ENCODE peak calls at places on chromosomes 12 and 14, in seven cellular contexts. I is H1, Q is IMR-90, S is mesenchymal stem cell, K is trophoblast cell, M is mesendoderm, P is H9. L is an unnamed sample. For H3K79me1, the result is how much of the 10 kb centered on the place peaks cover.

GRCh38 chr12:127280393-127281275 is 986.3 kb upstream of the TMEM132C start:
- DNase-seq in I (peak), Q (no peak), S (peak), K (no peak), M (peak), P (peak), L (peak)

GRCh38 chr14:51342226-51342625 is 102.2 kb downstream of the TMX1 start:
- DNase-seq in I (no peak), Q (peak), S (peak), K (no peak), M (no peak), P (no peak), L (no peak)

GRCh38 chr14:68510201-68510600 is 282.7 kb downstream of the ZFP36L1 start:
- DNase-seq in I (no peak), Q (peak), S (peak), K (no peak), M (no peak), P (no peak), L (no peak)

GRCh38 chr12:3892631-3893030 is 19.4 kb upstream of the PARP11 start:
- DNase-seq in I (no peak), Q (no peak), S (no peak), K (no peak), M (no peak), P (no peak), L (no peak)

GRCh38 chr12:31773223-31773750 is 44.5 kb upstream of the AMN1 start:
- DNase-seq in I (no peak), Q (no peak), S (peak), K (no peak), M (peak), P (no peak), L (no peak)

GRCh38 chr14:30808576-30808975 is 65.8 kb upstream of the COCH start:
- DNase-seq in I (no peak), Q (no peak), S (no peak), K (no peak), M (no peak), P (no peak), L (no peak)

GRCh38 chr14:76023757-76024156 is 38.2 kb downstream of the IFT43 start:
- DNase-seq in I (no peak), Q (no peak), S (no peak), K (no peak), M (no peak), P (no peak), L (no peak)

GRCh38 chr14:52618602-52619001 is 66.0 kb downstream of the GPR137C start:
- DNase-seq in I (no peak), Q (no peak), S (no peak), K (no peak), M (no peak), P (no peak), L (no peak)

GRCh38 chr12:75883241-75883640 is 148.3 kb downstream of the PHLDA1 start:
- DNase-seq in I (no peak), Q (no peak), S (no peak), K (no peak), M (no peak), P (no peak), L (no peak)

GRCh38 chr14:32075636-32076277 is 1.3 kb upstream of the ARHGAP5 start:
- DNase-seq in I (no peak), Q (peak), S (peak), K (no peak), M (peak), P (no peak), L (peak)

GRCh38 chr14:65255583-65256443 is 153.5 kb upstream of the MAX start:
- DNase-seq in I (peak), Q (no peak), S (peak), K (peak), M (peak), P (peak), L (no peak)

GRCh38 chr12:53324113-53324778 is 2.8 kb upstream of the AAAS start:
- DNase-seq in I (peak), Q (no peak), S (peak), K (no peak), M (no peak), P (peak), L (no peak)

GRCh38 chr12:40802656-40803055 is 110.4 kb downstream of the CNTN1 start:
- DNase-seq in I (no peak), Q (no peak), S (no peak), K (no peak), M (no peak), P (no peak), L (no peak)

GRCh38 chr12:29796823-29797263 is 13.1 kb upstream of the TMTC1 start:
- DNase-seq in I (no peak), Q (peak), S (peak), K (no peak), M (peak), P (no peak), L (no peak)

GRCh38 chr14:46250113-46250703 is 401.4 kb downstream of the RPL10L start:
- DNase-seq in I (no peak), Q (no peak), S (peak), K (no peak), M (peak), P (no peak), L (no peak)

GRCh38 chr14:87944987-87945604 is 47.9 kb downstream of the GALC start:
- DNase-seq in I (no peak), Q (peak), S (peak), K (no peak), M (peak), P (no peak), L (peak)

GRCh38 chr14:76985540-76986260 is 42.8 kb downstream of the IRF2BPL start:
- DNase-seq in I (peak), Q (peak), S (peak), K (peak), M (peak), P (no peak), L (no peak)

GRCh38 chr12:24565300-24565699 is 383.6 kb downstream of the BCAT1 start:
- DNase-seq in I (no peak), Q (no peak), S (no peak), K (no peak), M (peak), P (peak), L (no peak)

GRCh38 chr12:53966385-53967133 is 6.4 kb upstream of the HOXC11 start:
- DNase-seq in I (peak), Q (no peak), S (no peak), K (no peak), M (no peak), P (no peak), L (no peak)

GRCh38 chr14:21107360-21107781 is 6.5 kb downstream of the TMEM253 start:
- DNase-seq in I (no peak), Q (peak), S (peak), K (no peak), M (no peak), P (no peak), L (no peak)

GRCh38 chr14:26841361-26841760 is 243.5 kb upstream of the NOVA1 start:
- DNase-seq in I (no peak), Q (no peak), S (peak), K (peak), M (no peak), P (no peak), L (no peak)

GRCh38 chr12:54987611-54988231 is 3.2 kb upstream of the TESPA1 start:
- DNase-seq in I (no peak), Q (no peak), S (no peak), K (no peak), M (no peak), P (no peak), L (no peak)

GRCh38 chr12:111780615-111781014 is 13.9 kb downstream of the ALDH2 start:
- DNase-seq in I (no peak), Q (no peak), S (no peak), K (no peak), M (no peak), P (no peak), L (no peak)

GRCh38 chr12:52969828-52970569 is 21.1 kb downstream of the KRT18 start:
- DNase-seq in I (no peak), Q (no peak), S (no peak), K (no peak), M (no peak), P (no peak), L (no peak)

GRCh38 chr12:51889216-51890134 is 1.6 kb downstream of the ANKRD33 start:
- DNase-seq in I (peak), Q (no peak), S (no peak), K (no peak), M (no peak), P (peak), L (no peak)

GRCh38 chr14:75050852-75051555 is at the start of gene MLH3:
- DNase-seq in I (peak), Q (peak), S (peak), K (peak), M (peak), P (peak), L (peak)

GRCh38 chr14:77186911-77187648 is 5.5 kb downstream of the TMEM63C start:
- DNase-seq in I (no peak), Q (peak), S (no peak), K (no peak), M (peak), P (no peak), L (peak)

GRCh38 chr12:47744005-47744651 is 14.6 kb downstream of the RAPGEF3 start:
- DNase-seq in I (peak), Q (no peak), S (no peak), K (peak), M (peak), P (peak), L (no peak)

GRCh38 chr14:50943261-50943942 is 881 bp downstream of the PYGL start:
- DNase-seq in I (peak), Q (peak), S (peak), K (peak), M (peak), P (peak), L (peak)

GRCh38 chr14:100680439-100681051 is 46.1 kb upstream of the DLK1 start:
- DNase-seq in I (no peak), Q (no peak), S (peak), K (no peak), M (no peak), P (no peak), L (no peak)

GRCh38 chr12:47507221-47507620 is 198.6 kb downstream of the RPAP3 start:
- DNase-seq in I (no peak), Q (peak), S (no peak), K (no peak), M (no peak), P (no peak), L (no peak)

DNA sequence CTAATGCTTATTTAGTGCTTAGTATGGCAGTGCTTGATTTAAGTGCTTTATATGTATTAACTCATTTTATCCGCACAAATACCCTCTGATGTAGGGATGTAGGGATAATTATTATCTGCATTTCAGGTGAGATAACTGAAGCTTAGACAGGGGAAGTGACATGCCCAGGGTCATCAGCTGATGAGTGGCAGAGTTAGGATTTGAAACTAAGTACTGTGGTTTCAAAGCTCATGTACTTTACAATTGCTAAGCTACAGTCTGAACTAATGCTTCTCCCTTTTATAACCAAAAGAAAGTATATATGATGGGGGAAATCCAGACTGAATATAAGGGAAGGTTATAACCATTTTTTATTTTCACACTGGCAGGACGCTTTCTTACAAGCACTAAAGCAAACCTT is 229.6 kb upstream of the NAV3 start:
- DNase-seq in I (no peak), Q (no peak), S (no peak), K (no peak), M (no peak), P (no peak), L (no peak)
- H3K79me1 ChIP-seq in I (under half), Q (under half), S (under half), K (under half), M (under half), P (under half), L (under half)

DNA sequence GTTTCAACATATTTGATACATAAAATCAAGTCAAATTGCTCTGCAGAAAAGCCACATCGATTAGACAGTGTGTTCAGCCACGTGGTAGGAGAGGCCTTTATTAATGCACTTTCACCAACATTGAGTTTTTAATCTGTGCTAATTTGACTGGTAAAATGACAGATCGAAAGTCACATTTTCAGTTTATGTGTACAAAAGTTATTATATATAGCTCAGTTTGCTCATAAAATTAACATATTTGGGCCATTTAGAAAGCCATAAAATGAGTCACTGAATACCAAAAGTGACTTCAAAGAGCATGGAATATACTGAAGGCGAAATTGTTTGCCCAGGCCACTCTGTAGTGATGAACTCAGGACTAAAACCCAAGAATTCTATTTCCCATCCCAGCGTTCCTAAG is 26.1 kb downstream of the C12orf42 start:
- DNase-seq in I (no peak), Q (no peak), S (no peak), K (no peak), M (no peak), P (no peak), L (no peak)
- H3K79me1 ChIP-seq in I (under half), Q (under half), S (under half), K (under half), M (under half), P (under half), L (under half)

DNA sequence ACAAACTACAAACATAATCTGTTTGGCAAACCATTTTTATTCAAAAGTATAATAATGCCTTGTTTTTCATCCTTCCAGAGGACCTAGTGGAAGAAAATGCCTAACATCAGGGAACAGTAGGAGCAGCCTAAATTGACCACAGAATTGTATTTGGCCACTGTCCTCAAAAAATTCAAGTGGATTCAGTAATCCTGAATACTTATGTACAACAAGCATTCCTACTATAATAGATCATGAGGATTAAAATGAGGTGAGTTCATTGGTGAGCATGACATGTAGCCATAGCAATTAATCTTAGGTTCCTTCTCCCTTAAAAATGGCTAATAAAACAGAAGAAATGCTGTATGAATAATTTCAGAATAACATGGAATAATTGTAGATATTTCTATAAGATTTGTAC is 209.3 kb downstream of the DAD1 start:
- DNase-seq in I (no peak), Q (peak), S (no peak), K (no peak), M (no peak), P (no peak), L (no peak)
- H3K79me1 ChIP-seq in I (under half), Q (under half), S (under half), K (under half), M (under half), P (under half), L (under half)

DNA sequence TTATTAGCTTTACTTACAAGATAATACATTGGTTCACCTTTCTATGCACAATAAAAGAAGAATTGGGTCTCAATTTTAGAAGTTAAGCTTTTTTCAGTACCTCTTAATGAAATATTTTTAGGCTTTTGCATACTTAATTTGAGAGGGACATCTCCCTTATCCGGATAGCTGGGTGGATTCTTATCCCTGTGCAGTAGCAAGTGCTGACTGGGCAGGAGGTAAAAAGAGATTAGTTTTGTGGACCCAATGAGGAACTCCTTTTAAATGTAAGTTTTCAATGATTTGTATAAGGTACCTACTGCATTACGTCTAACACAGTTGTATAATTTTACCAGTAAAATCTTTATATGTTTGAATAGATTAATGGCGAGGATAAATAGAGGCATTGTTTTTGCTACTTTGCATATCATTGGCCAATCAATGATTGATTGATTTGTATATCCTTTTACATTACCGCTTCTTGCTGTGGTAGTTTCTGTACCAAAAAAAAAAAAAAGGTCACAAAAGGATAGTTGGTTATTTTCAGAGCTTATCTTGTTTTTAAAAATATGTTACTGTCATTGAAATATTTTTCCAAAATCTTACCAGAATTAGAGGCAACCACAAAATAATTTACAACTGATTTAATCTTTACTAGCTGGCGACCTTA is 2.2 kb downstream of the CPSF6 start:
- DNase-seq in I (no peak), Q (peak), S (no peak), K (no peak), M (no peak), P (no peak), L (no peak)
- H3K79me1 ChIP-seq in I (under half), Q (under half), S (under half), K (under half), M (under half), P (under half), L (under half)

GRCh38 chr12:71764587-71765321 is 10.1 kb downstream of the RAB21 start:
- DNase-seq in I (no peak), Q (no peak), S (no peak), K (no peak), M (no peak), P (no peak), L (no peak)

GRCh38 chr12:71760471-71760870 is 5.8 kb downstream of the RAB21 start:
- DNase-seq in I (no peak), Q (no peak), S (no peak), K (no peak), M (no peak), P (no peak), L (no peak)

GRCh38 chr12:71766202-71766601 is 11.5 kb downstream of the RAB21 start:
- DNase-seq in I (no peak), Q (no peak), S (no peak), K (no peak), M (no peak), P (no peak), L (no peak)

GRCh38 chr12:71767183-71767582 is 12.5 kb downstream of the RAB21 start:
- DNase-seq in I (no peak), Q (no peak), S (no peak), K (no peak), M (no peak), P (no peak), L (no peak)

DNA sequence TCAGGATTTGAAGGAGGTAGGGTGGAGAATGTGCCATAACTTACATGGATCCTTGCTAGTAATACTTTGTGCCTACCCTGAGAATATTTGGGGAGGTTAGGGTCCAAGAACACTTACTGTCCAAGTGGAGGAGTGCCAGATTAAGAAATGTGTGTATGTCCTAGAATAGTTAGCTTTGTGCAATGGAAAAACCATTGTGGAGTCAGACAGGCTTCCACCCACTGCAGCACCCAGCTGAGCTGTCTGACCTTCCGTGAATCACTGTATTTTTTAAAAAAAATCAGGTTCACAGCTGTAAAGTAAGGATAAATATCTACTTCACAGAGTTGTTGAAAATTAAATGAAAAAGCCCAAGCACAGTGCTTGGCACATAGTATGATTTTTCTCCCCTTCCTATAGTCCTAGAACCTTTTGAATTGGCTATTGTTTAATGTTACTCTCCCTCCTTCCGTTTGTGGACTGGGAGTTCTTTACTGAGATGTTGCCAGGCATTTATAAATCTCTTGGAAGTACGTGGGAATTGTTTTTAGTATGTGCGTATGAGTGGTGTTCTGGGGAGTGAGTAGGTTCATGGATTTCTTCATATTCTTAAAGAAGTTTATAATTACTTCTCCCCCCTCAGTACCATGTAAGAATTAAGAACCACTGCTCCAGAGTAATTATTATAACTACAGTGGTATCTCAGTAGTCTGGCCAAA is 9.2 kb downstream of the RAB21 start:
- DNase-seq in I (no peak), Q (no peak), S (no peak), K (no peak), M (no peak), P (no peak), L (no peak)
- H3K79me1 ChIP-seq in I (under half), Q (under half), S (under half), K (under half), M (under half), P (under half), L (under half)

GRCh38 chr14:58947816-58948440 is 240.5 kb upstream of the DAAM1 start:
- DNase-seq in I (no peak), Q (no peak), S (peak), K (no peak), M (peak), P (peak), L (no peak)
- H3K79me1 ChIP-seq in I (under half), Q (under half), S (under half), K (under half), M (under half), P (under half), L (under half)

GRCh38 chr14:59098377-59098776 is 90.1 kb upstream of the DAAM1 start:
- DNase-seq in I (no peak), Q (peak), S (peak), K (peak), M (no peak), P (no peak), L (no peak)
- H3K79me1 ChIP-seq in I (under half), Q (under half), S (under half), K (under half), M (under half), P (under half), L (under half)

L was measured in neuronal stem cell.